ENCODE peak calls at places on chromosomes 7 and 10, in four cellular contexts. Z, R, T and X are unnamed samples.

GRCh38 chr7:92831716-92832622 is 4.4 kb downstream of the CDK6 start:
- DNase-seq in Z (no peak), R (no peak), T (peak; percentile 48), X (no peak)

GRCh38 chr7:84722086-84722485 is 464.8 kb downstream of the SEMA3D start:
- DNase-seq in Z (no peak), R (no peak), T (no peak), X (no peak)

GRCh38 chr10:79353726-79354125 is 6.5 kb downstream of the PPIF start:
- DNase-seq in Z (peak; percentile 20), R (no peak), T (no peak), X (no peak)

GRCh38 chr7:24373556-24373955 is 89.6 kb downstream of the NPY start:
- DNase-seq in Z (no peak), R (no peak), T (no peak), X (no peak)

GRCh38 chr7:22361795-22362194 is 4.8 kb upstream of the RAPGEF5 start:
- DNase-seq in Z (no peak), R (no peak), T (peak; percentile 64), X (no peak)

GRCh38 chr10:71779641-71780040 is 6.3 kb upstream of the VSIR start:
- DNase-seq in Z (no peak), R (no peak), T (no peak), X (no peak)

GRCh38 chr7:128274246-128274889 is 33.3 kb downstream of the LEP start:
- DNase-seq in Z (no peak), R (no peak), T (no peak), X (no peak)

GRCh38 chr10:15603446-15604011 is 116.2 kb downstream of the ITGA8 start:
- DNase-seq in Z (no peak), R (no peak), T (no peak), X (no peak)

GRCh38 chr7:151291206-151291605 is 42.7 kb upstream of the SMARCD3 start:
- DNase-seq in Z (no peak), R (no peak), T (no peak), X (no peak)

GRCh38 chr10:71244638-71245419 is 32.5 kb downstream of the UNC5B start:
- DNase-seq in Z (no peak), R (no peak), T (no peak), X (peak; percentile 41)

GRCh38 chr7:103425177-103425576 is 20.8 kb downstream of the SLC26A5 start:
- DNase-seq in Z (no peak), R (no peak), T (no peak), X (no peak)
- TF ChIP-seq CTCF in Z (no peak), R (no peak), T (no peak), X (no peak)

GRCh38 chr10:103542764-103543616 is 49.5 kb downstream of the NEURL1 start:
- DNase-seq in Z (peak; percentile 62), R (no peak), T (no peak), X (peak; percentile 42)
- TF ChIP-seq CTCF in Z (peak; percentile 40), R (no peak), T (no peak), X (peak; percentile 27)

GRCh38 chr7:136869991-136870798 is 1.7 kb downstream of the CHRM2 start:
- DNase-seq in Z (peak; percentile 16), R (no peak), T (no peak), X (peak; percentile 26)

GRCh38 chr7:136865777-136866176 is 2.7 kb upstream of the CHRM2 start:
- DNase-seq in Z (no peak), R (no peak), T (no peak), X (no peak)

GRCh38 chr7:136870799-136871487 is 2.5 kb downstream of the CHRM2 start:
- DNase-seq in Z (no peak), R (no peak), T (no peak), X (peak; percentile 59)

GRCh38 chr7:136869006-136869961 is 832 bp downstream of the CHRM2 start:
- DNase-seq in Z (peak; percentile 20), R (no peak), T (no peak), X (peak; percentile 33)

DNA sequence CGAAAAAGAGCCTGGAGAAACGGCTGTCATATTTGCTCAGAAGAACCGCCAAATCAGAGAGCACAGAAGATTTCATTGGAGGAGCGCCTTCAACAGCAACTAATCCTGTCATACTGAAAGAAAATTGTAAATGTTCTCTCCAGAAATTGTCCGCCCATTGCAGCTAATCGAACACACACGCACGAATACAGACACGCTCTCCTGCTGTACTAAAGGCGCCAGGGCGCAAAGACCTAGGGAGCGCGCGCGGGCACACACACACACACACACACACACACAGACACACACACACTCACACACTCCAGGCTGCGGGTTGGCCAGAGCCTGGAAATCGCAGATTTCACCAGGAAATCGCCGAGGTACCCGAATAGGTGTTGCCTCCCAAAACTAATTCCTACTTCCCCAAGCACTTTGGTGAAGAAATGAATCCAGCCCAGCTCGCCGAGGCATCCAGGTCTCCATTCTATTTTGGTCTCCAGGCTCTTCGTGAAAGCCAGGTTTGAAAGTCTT is at the start of gene CHRM2:
- DNase-seq in Z (peak; percentile 25), R (no peak), T (no peak), X (peak; percentile 39)
- TF ChIP-seq CTCF in Z (no peak), R (no peak), T (no peak), X (no peak)

GRCh38 chr10:96401036-96401435 is 42.2 kb upstream of the OPALIN start:
- DNase-seq in Z (no peak), R (no peak), T (no peak), X (no peak)

GRCh38 chr10:96400465-96400864 is 41.7 kb upstream of the OPALIN start:
- DNase-seq in Z (no peak), R (no peak), T (no peak), X (no peak)

GRCh38 chr10:96397902-96398301 is 39.1 kb upstream of the OPALIN start:
- DNase-seq in Z (no peak), R (no peak), T (no peak), X (no peak)

GRCh38 chr10:96406091-96406490 is 47.3 kb upstream of the OPALIN start:
- DNase-seq in Z (no peak), R (no peak), T (no peak), X (no peak)

GRCh38 chr10:96402417-96403305 is 43.9 kb upstream of the OPALIN start:
- DNase-seq in Z (no peak), R (no peak), T (no peak), X (no peak)
- TF ChIP-seq CTCF in Z (no peak), R (no peak), T (no peak), X (no peak)

DNA sequence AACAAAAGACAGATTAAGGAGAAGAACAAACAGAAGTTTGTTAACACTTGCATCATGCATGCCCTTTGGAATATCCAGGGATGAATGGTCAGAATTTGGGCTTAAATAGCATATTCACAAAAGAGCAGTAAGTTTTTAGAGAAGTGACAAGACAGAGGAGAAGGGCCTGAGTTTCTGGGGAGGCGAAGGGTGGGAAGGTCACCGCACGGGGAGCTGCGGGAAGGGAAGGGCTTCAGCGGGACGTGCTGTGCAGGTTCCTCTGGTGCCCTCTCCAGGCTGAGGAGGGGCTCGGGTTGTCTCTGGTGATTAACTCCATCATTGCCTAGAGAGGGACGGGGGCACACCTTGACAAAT is 10.4 kb upstream of the ZNF22 start:
- DNase-seq in Z (no peak), R (peak; percentile 24), T (no peak), X (peak; percentile 56)
- TF ChIP-seq CTCF in Z (peak; percentile 9), R (no peak), T (no peak), X (peak; percentile 45)

GRCh38 chr7:41047192-41047591 is 655.7 kb downstream of the INHBA start:
- DNase-seq in Z (no peak), R (no peak), T (no peak), X (no peak)

GRCh38 chr7:41046221-41046761 is 656.6 kb downstream of the INHBA start:
- DNase-seq in Z (no peak), R (no peak), T (no peak), X (no peak)

GRCh38 chr7:41046778-41047177 is 656.1 kb downstream of the INHBA start:
- DNase-seq in Z (no peak), R (no peak), T (no peak), X (no peak)

GRCh38 chr7:41047789-41048191 is 655.1 kb downstream of the INHBA start:
- DNase-seq in Z (no peak), R (no peak), T (peak; percentile 62), X (no peak)

DNA sequence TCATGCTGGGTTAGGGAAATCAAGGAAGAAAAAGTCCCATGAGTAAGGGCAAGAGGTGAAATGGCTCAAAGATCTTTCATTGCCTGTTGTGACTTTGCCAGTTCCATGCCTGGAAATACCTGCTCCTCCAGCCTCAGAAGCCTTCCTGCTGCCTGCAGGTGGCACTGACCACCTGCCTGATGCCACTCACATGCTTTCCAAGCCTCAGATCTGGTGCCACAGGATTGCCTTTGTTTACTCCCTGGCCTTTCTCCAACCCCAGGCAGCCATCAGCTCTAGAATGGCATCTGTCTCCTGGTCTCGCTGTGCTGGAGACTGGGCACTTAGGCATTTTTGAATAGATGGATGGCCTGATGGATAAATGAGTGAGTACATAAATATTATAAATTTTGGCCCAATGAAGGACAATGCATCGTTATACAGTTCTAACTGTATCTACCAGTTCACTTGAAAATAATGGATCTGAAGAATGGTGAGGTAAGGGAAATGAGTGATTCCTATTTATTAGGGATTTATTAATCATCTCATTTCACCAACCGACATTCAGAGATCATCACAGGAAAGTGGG is 657.2 kb downstream of the INHBA start:
- DNase-seq in Z (no peak), R (peak; percentile 63), T (peak; percentile 73), X (no peak)
- TF ChIP-seq CTCF in Z (no peak), R (no peak), T (peak; percentile 70), X (no peak)